ENCODE peak calls at places on chromosomes 12 and 14, in nine cellular contexts. R is AG04450; Q is SK-N-MC; M is CD8-positive, alpha-beta T cell; C is heart right ventricle; D is astrocyte; G is aorta; O is A549; Z is sigmoid colon. W is an unnamed sample.

GRCh38 chr12:114933428-114934160 is 249.6 kb upstream of the TBX3 start:
- DNase-seq in R (peak), Q (no peak), M (no peak), C (no peak), D (peak), G (no peak), O (peak), Z (no peak), W (no peak)

GRCh38 chr12:68264864-68265256 is 11.5 kb upstream of the IL22 start:
- DNase-seq in R (no peak), Q (no peak), M (no peak), C (no peak), D (peak), G (no peak), O (no peak), Z (no peak), W (no peak)

GRCh38 chr12:111121840-111122239 is 201.5 kb upstream of the MYL2 start:
- DNase-seq in R (no peak), Q (no peak), M (no peak), C (no peak), D (no peak), G (no peak), O (no peak), Z (no peak), W (no peak)

GRCh38 chr14:72448212-72448611 is 445.7 kb downstream of the DPF3 start:
- DNase-seq in R (no peak), Q (no peak), M (no peak), C (no peak), D (no peak), G (no peak), O (no peak), Z (no peak), W (no peak)

GRCh38 chr12:43964966-43965365 is 129.1 kb downstream of the TMEM117 start:
- DNase-seq in R (no peak), Q (no peak), M (no peak), C (no peak), D (peak), G (no peak), O (peak), Z (no peak), W (no peak)

GRCh38 chr14:91409991-91410401 is 7.6 kb downstream of the CCDC88C start:
- DNase-seq in R (no peak), Q (no peak), M (no peak), C (no peak), D (no peak), G (no peak), O (no peak), Z (peak), W (no peak)

GRCh38 chr12:119940881-119941280 is 48.2 kb upstream of the BICDL1 start:
- DNase-seq in R (no peak), Q (no peak), M (no peak), C (no peak), D (peak), G (no peak), O (peak), Z (no peak), W (no peak)

GRCh38 chr12:102326987-102327386 is 129.4 kb upstream of the PMCH start:
- DNase-seq in R (no peak), Q (no peak), M (no peak), C (no peak), D (no peak), G (no peak), O (no peak), Z (no peak), W (no peak)

GRCh38 chr14:69891422-69891821 is 12.2 kb downstream of the SMOC1 start:
- DNase-seq in R (no peak), Q (no peak), M (no peak), C (no peak), D (no peak), G (no peak), O (no peak), Z (no peak), W (no peak)

GRCh38 chr12:15648564-15648963 is 140.6 kb downstream of the EPS8 start:
- DNase-seq in R (no peak), Q (no peak), M (no peak), C (no peak), D (no peak), G (no peak), O (no peak), Z (no peak), W (no peak)

GRCh38 chr14:25394356-25394755 is 344.4 kb upstream of the STXBP6 start:
- DNase-seq in R (no peak), Q (no peak), M (no peak), C (no peak), D (no peak), G (no peak), O (no peak), Z (no peak), W (no peak)

GRCh38 chr12:123671876-123672275 is 963 bp downstream of the TCTN2 start:
- DNase-seq in R (peak), Q (no peak), M (no peak), C (no peak), D (peak), G (no peak), O (no peak), Z (no peak), W (no peak)

GRCh38 chr14:95875831-95876768 is 532 bp upstream of the TUNAR start:
- DNase-seq in R (no peak), Q (no peak), M (no peak), C (no peak), D (no peak), G (no peak), O (no peak), Z (no peak), W (no peak)
- H3K27ac ChIP-seq in R (no peak), Q (no peak), M (no peak), C (no peak), D (no peak), G (no peak), O (no peak), Z (no peak), W (no peak)

GRCh38 chr14:100065161-100065871 is at the start of gene EVL:
- DNase-seq in R (no peak), Q (peak), M (peak), C (peak), D (no peak), G (no peak), O (no peak), Z (no peak), W (no peak)
- H3K27ac ChIP-seq in R (no peak), Q (peak), M (peak), C (peak), D (no peak), G (no peak), O (no peak), Z (peak), W (peak)

GRCh38 chr14:61472801-61473376 is 151.5 kb downstream of the PRKCH start:
- DNase-seq in R (no peak), Q (no peak), M (peak), C (no peak), D (no peak), G (no peak), O (no peak), Z (no peak), W (no peak)

GRCh38 chr14:61472025-61472672 is 150.8 kb downstream of the PRKCH start:
- DNase-seq in R (peak), Q (peak), M (peak), C (peak), D (peak), G (no peak), O (peak), Z (no peak), W (no peak)

GRCh38 chr14:61474671-61475070 is 153.3 kb downstream of the PRKCH start:
- DNase-seq in R (no peak), Q (no peak), M (peak), C (no peak), D (no peak), G (no peak), O (no peak), Z (no peak), W (no peak)

GRCh38 chr14:61475316-61475715 is 153.9 kb downstream of the PRKCH start:
- DNase-seq in R (peak), Q (no peak), M (peak), C (no peak), D (peak), G (no peak), O (peak), Z (no peak), W (no peak)

GRCh38 chr14:61474021-61474420 is 152.6 kb downstream of the PRKCH start:
- DNase-seq in R (no peak), Q (no peak), M (no peak), C (no peak), D (no peak), G (no peak), O (no peak), Z (no peak), W (no peak)
- H3K27ac ChIP-seq in R (no peak), Q (no peak), M (peak), C (peak), D (no peak), G (no peak), O (peak), Z (peak), W (peak)

GRCh38 chr12:5345534-5345933 is 86.4 kb upstream of the NTF3 start:
- DNase-seq in R (no peak), Q (no peak), M (no peak), C (no peak), D (no peak), G (no peak), O (no peak), Z (no peak), W (no peak)
- H3K27ac ChIP-seq in R (no peak), Q (no peak), M (no peak), C (no peak), D (no peak), G (no peak), O (no peak), Z (no peak), W (no peak)

DNA sequence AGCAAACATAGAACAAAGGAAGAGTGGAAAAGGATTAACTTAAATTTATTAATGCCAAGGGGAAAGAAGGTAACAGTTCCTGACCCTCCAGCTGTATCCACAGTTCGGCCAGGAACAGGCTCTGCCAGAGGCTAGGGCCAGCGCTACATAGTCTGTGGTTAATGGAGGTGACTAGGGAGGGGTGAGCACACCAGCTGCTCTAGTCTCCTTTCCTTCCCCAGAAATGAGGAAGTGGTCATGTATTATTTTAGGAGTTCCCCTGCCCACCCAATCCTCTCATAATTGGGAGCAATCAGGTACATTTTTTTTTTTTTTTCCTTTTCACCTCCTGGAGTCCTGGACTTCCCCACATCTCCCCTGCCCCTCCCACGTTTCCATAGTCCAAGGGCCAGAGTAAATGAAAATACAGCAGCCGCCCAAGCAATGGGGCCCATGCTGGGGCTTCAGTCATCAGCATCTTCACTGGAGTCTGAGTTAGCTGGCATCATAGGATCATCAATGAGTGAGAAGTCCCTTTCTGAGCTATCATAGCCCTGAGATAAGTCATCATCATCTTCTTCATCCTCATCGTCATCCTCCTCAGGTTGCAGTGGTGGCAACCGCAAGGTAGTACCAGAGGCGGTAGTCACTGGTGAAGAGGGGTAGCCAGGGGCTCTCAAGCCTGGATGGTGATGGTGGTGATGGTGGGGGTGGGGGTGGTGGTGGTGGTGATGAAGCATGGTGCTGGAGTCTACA is 1.5 kb upstream of the SUPT16H start:
- DNase-seq in R (no peak), Q (no peak), M (no peak), C (no peak), D (no peak), G (no peak), O (no peak), Z (no peak), W (no peak)
- H3K27ac ChIP-seq in R (no peak), Q (peak), M (no peak), C (peak), D (peak), G (peak), O (peak), Z (peak), W (peak)

DNA sequence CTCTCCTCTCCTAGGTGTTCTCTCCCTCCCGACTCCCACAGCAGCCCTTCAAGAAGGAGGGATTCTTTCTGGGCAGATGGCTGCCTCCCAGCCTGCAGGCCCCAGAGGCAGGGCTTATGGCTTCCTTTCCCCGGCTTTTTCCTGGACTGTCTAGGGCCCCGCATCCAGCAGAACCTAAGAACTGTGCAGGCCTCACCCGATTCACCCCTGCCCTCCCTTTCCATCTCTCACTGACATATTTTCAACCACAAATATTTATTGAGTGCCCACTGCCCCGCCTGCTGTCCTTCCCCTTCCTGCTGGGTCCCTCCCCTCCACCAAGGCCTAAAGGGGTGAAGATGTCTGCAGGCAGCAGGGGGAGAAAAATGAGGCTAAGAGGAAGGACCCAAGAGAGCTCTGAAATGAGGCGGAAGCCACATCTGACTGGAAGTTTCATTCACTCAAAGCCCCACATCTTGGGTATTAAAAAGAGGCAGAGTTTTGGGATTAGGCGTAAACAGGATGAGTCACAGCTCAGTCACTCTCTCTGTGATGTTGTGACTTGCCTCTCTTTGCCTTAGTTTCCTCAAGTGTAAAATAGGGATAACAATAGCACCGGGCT is 2.9 kb downstream of the SCNN1A start:
- DNase-seq in R (no peak), Q (no peak), M (no peak), C (no peak), D (peak), G (peak), O (peak), Z (peak), W (no peak)
- H3K27ac ChIP-seq in R (peak), Q (no peak), M (no peak), C (peak), D (peak), G (no peak), O (peak), Z (peak), W (peak)

GRCh38 chr14:60640859-60641721 is 8.2 kb downstream of the SIX1 start:
- DNase-seq in R (no peak), Q (no peak), M (no peak), C (no peak), D (no peak), G (no peak), O (no peak), Z (no peak), W (no peak)

GRCh38 chr14:60642790-60643397 is 6.4 kb downstream of the SIX1 start:
- DNase-seq in R (no peak), Q (no peak), M (no peak), C (no peak), D (no peak), G (no peak), O (no peak), Z (no peak), W (no peak)

GRCh38 chr14:60641722-60642269 is 7.5 kb downstream of the SIX1 start:
- DNase-seq in R (no peak), Q (no peak), M (no peak), C (no peak), D (no peak), G (no peak), O (no peak), Z (no peak), W (no peak)

GRCh38 chr14:60643443-60644402 is 5.6 kb downstream of the SIX1 start:
- DNase-seq in R (no peak), Q (peak), M (no peak), C (no peak), D (no peak), G (no peak), O (no peak), Z (no peak), W (no peak)

GRCh38 chr14:60642270-60642789 is 6.9 kb downstream of the SIX1 start:
- DNase-seq in R (no peak), Q (no peak), M (no peak), C (no peak), D (no peak), G (no peak), O (no peak), Z (no peak), W (no peak)
- H3K27ac ChIP-seq in R (peak), Q (no peak), M (no peak), C (no peak), D (no peak), G (no peak), O (no peak), Z (no peak), W (no peak)